ENCODE peak calls at places on chromosome 3, in nine cellular contexts. One of them, this sample, is unnamed.

GRCh38 chr3:129908417-129908816 is 14.9 kb upstream of the TMCC1 start:
- DNase-seq in aorta: no peak
- DNase-seq in HCT116: no peak
- DNase-seq in effector memory CD4-positive, alpha-beta T cell: no peak
- DNase-seq in brain microvascular endothelial cell: no peak
- DNase-seq in cardiac muscle cell: no peak
- DNase-seq in bronchial epithelial cell: no peak
- DNase-seq in Peyer's patch: no peak
- DNase-seq in fibroblast of lung: peak; percentile 27
- DNase-seq in this sample: no peak

GRCh38 chr3:118477768-118478167 is 556.9 kb downstream of the IGSF11 start:
- DNase-seq in bronchial epithelial cell: no peak
- DNase-seq in HCT116: no peak
- DNase-seq in aorta: no peak
- DNase-seq in brain microvascular endothelial cell: no peak
- DNase-seq in Peyer's patch: no peak
- DNase-seq in cardiac muscle cell: no peak
- DNase-seq in fibroblast of lung: no peak
- DNase-seq in effector memory CD4-positive, alpha-beta T cell: no peak
- DNase-seq in this sample: no peak

GRCh38 chr3:48420561-48420960 is 9.3 kb downstream of the PLXNB1 start:
- DNase-seq in Peyer's patch: no peak
- DNase-seq in aorta: no peak
- DNase-seq in bronchial epithelial cell: no peak
- DNase-seq in HCT116: no peak
- DNase-seq in brain microvascular endothelial cell: no peak
- DNase-seq in cardiac muscle cell: no peak
- DNase-seq in effector memory CD4-positive, alpha-beta T cell: no peak
- DNase-seq in fibroblast of lung: no peak
- DNase-seq in this sample: no peak

GRCh38 chr3:140019946-140020345 is 85.0 kb downstream of the CLSTN2 start:
- DNase-seq in fibroblast of lung: no peak
- DNase-seq in bronchial epithelial cell: no peak
- DNase-seq in effector memory CD4-positive, alpha-beta T cell: no peak
- DNase-seq in HCT116: no peak
- DNase-seq in brain microvascular endothelial cell: no peak
- DNase-seq in cardiac muscle cell: no peak
- DNase-seq in Peyer's patch: no peak
- DNase-seq in aorta: no peak
- DNase-seq in this sample: no peak

GRCh38 chr3:69410301-69410700 is 24.4 kb upstream of the FRMD4B start:
- DNase-seq in Peyer's patch: peak; percentile 54
- DNase-seq in brain microvascular endothelial cell: peak; percentile 78
- DNase-seq in aorta: peak; percentile 80
- DNase-seq in HCT116: peak; percentile 51
- DNase-seq in cardiac muscle cell: peak; percentile 71
- DNase-seq in fibroblast of lung: peak; percentile 49
- DNase-seq in bronchial epithelial cell: peak; percentile 78
- DNase-seq in effector memory CD4-positive, alpha-beta T cell: peak; percentile 7
- DNase-seq in this sample: no peak

GRCh38 chr3:135215516-135215915 is 420.5 kb downstream of the EPHB1 start:
- DNase-seq in brain microvascular endothelial cell: no peak
- DNase-seq in bronchial epithelial cell: peak; percentile 45
- DNase-seq in cardiac muscle cell: no peak
- DNase-seq in fibroblast of lung: no peak
- DNase-seq in Peyer's patch: no peak
- DNase-seq in effector memory CD4-positive, alpha-beta T cell: no peak
- DNase-seq in HCT116: no peak
- DNase-seq in aorta: no peak
- DNase-seq in this sample: no peak

GRCh38 chr3:58299839-58300516 is 6.1 kb upstream of the RPP14 start:
- DNase-seq in aorta: no peak
- DNase-seq in Peyer's patch: no peak
- DNase-seq in effector memory CD4-positive, alpha-beta T cell: no peak
- DNase-seq in fibroblast of lung: peak; percentile 38
- DNase-seq in bronchial epithelial cell: peak; percentile 50
- DNase-seq in cardiac muscle cell: peak; percentile 20
- DNase-seq in brain microvascular endothelial cell: peak; percentile 22
- DNase-seq in HCT116: no peak
- DNase-seq in this sample: no peak

GRCh38 chr3:127771746-127772145 is 50.6 kb downstream of the MGLL start:
- DNase-seq in HCT116: no peak
- DNase-seq in brain microvascular endothelial cell: no peak
- DNase-seq in effector memory CD4-positive, alpha-beta T cell: no peak
- DNase-seq in fibroblast of lung: no peak
- DNase-seq in aorta: no peak
- DNase-seq in Peyer's patch: no peak
- DNase-seq in cardiac muscle cell: no peak
- DNase-seq in bronchial epithelial cell: no peak
- DNase-seq in this sample: no peak

DNA sequence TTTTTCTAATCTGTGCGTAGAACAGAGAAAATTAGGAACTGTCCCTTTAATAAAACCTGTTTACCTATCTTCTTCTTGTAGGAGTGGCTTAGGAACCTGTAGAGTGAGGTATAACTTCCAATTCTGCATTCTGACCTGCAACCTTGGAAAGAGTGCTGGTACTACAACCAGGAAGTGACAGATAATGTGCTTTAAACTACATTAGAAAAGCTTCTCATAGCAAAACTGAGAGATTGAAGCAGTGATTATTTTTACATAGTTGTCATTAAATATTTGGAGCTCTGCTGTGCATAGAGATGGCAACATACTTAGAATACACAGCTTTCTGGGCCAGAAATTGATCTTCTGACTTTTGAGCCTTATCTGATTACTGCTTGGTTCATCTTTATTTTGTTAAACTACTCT is 50.4 kb upstream of the ZDHHC23 start:
- DNase-seq in fibroblast of lung: no peak
- DNase-seq in aorta: no peak
- DNase-seq in bronchial epithelial cell: peak; percentile 74
- DNase-seq in Peyer's patch: no peak
- DNase-seq in brain microvascular endothelial cell: no peak
- DNase-seq in cardiac muscle cell: no peak
- DNase-seq in effector memory CD4-positive, alpha-beta T cell: no peak
- DNase-seq in HCT116: peak; percentile 3
- DNase-seq in this sample: no peak
- H3K4me3 ChIP-seq in fibroblast of lung: peak overlapping the region; percentile 10
- H3K4me3 ChIP-seq in aorta: no peak overlapping the region
- H3K4me3 ChIP-seq in bronchial epithelial cell: peak overlapping the region; percentile 25
- H3K4me3 ChIP-seq in Peyer's patch: no peak overlapping the region
- H3K4me3 ChIP-seq in brain microvascular endothelial cell: no peak overlapping the region
- H3K4me3 ChIP-seq in cardiac muscle cell: no peak overlapping the region
- H3K4me3 ChIP-seq in effector memory CD4-positive, alpha-beta T cell: no peak overlapping the region
- H3K4me3 ChIP-seq in HCT116: peak overlapping the region; percentile 37
- H3K4me3 ChIP-seq in this sample: peak overlapping the region; percentile 40

GRCh38 chr3:9352917-9353823 is 9.7 kb upstream of the THUMPD3 start:
- DNase-seq in bronchial epithelial cell: peak; percentile 71
- DNase-seq in effector memory CD4-positive, alpha-beta T cell: peak; percentile 26
- DNase-seq in HCT116: peak; percentile 21
- DNase-seq in aorta: peak; percentile 71
- DNase-seq in Peyer's patch: peak; percentile 58
- DNase-seq in cardiac muscle cell: peak; percentile 66
- DNase-seq in brain microvascular endothelial cell: peak; percentile 70
- DNase-seq in fibroblast of lung: peak; percentile 62
- DNase-seq in this sample: no peak
- H3K4me3 ChIP-seq in bronchial epithelial cell: no peak overlapping the region
- H3K4me3 ChIP-seq in effector memory CD4-positive, alpha-beta T cell: no peak overlapping the region
- H3K4me3 ChIP-seq in HCT116: no peak overlapping the region
- H3K4me3 ChIP-seq in aorta: no peak overlapping the region
- H3K4me3 ChIP-seq in Peyer's patch: no peak overlapping the region
- H3K4me3 ChIP-seq in cardiac muscle cell: no peak overlapping the region
- H3K4me3 ChIP-seq in brain microvascular endothelial cell: no peak overlapping the region
- H3K4me3 ChIP-seq in fibroblast of lung: no peak overlapping the region
- H3K4me3 ChIP-seq in this sample: no peak overlapping the region

GRCh38 chr3:133893683-133894333 is 1.9 kb downstream of the RAB6B start:
- DNase-seq in effector memory CD4-positive, alpha-beta T cell: no peak
- DNase-seq in aorta: no peak
- DNase-seq in cardiac muscle cell: no peak
- DNase-seq in HCT116: no peak
- DNase-seq in fibroblast of lung: no peak
- DNase-seq in bronchial epithelial cell: no peak
- DNase-seq in brain microvascular endothelial cell: no peak
- DNase-seq in Peyer's patch: no peak
- DNase-seq in this sample: no peak
- H3K4me3 ChIP-seq in effector memory CD4-positive, alpha-beta T cell: no peak overlapping the region
- H3K4me3 ChIP-seq in aorta: no peak overlapping the region
- H3K4me3 ChIP-seq in cardiac muscle cell: no peak overlapping the region
- H3K4me3 ChIP-seq in HCT116: no peak overlapping the region
- H3K4me3 ChIP-seq in fibroblast of lung: no peak overlapping the region
- H3K4me3 ChIP-seq in bronchial epithelial cell: no peak overlapping the region
- H3K4me3 ChIP-seq in brain microvascular endothelial cell: no peak overlapping the region
- H3K4me3 ChIP-seq in Peyer's patch: no peak overlapping the region
- H3K4me3 ChIP-seq in this sample: no peak overlapping the region

GRCh38 chr3:71503525-71504249 is 79.8 kb downstream of the FOXP1 start:
- DNase-seq in brain microvascular endothelial cell: peak; percentile 63
- DNase-seq in cardiac muscle cell: no peak
- DNase-seq in bronchial epithelial cell: peak; percentile 87
- DNase-seq in effector memory CD4-positive, alpha-beta T cell: no peak
- DNase-seq in HCT116: no peak
- DNase-seq in Peyer's patch: no peak
- DNase-seq in aorta: no peak
- DNase-seq in fibroblast of lung: peak; percentile 88
- DNase-seq in this sample: no peak

GRCh38 chr3:71509024-71509423 is 74.5 kb downstream of the FOXP1 start:
- DNase-seq in brain microvascular endothelial cell: peak; percentile 63
- DNase-seq in aorta: no peak
- DNase-seq in effector memory CD4-positive, alpha-beta T cell: no peak
- DNase-seq in Peyer's patch: no peak
- DNase-seq in HCT116: no peak
- DNase-seq in fibroblast of lung: peak; percentile 82
- DNase-seq in cardiac muscle cell: no peak
- DNase-seq in bronchial epithelial cell: no peak
- DNase-seq in this sample: no peak

GRCh38 chr3:71500696-71501095 is 82.8 kb downstream of the FOXP1 start:
- DNase-seq in brain microvascular endothelial cell: no peak
- DNase-seq in Peyer's patch: no peak
- DNase-seq in fibroblast of lung: no peak
- DNase-seq in bronchial epithelial cell: no peak
- DNase-seq in effector memory CD4-positive, alpha-beta T cell: no peak
- DNase-seq in HCT116: no peak
- DNase-seq in aorta: no peak
- DNase-seq in cardiac muscle cell: no peak
- DNase-seq in this sample: no peak

GRCh38 chr3:71502066-71502465 is 81.5 kb downstream of the FOXP1 start:
- DNase-seq in HCT116: no peak
- DNase-seq in bronchial epithelial cell: no peak
- DNase-seq in brain microvascular endothelial cell: no peak
- DNase-seq in aorta: no peak
- DNase-seq in Peyer's patch: no peak
- DNase-seq in fibroblast of lung: no peak
- DNase-seq in cardiac muscle cell: no peak
- DNase-seq in effector memory CD4-positive, alpha-beta T cell: no peak
- DNase-seq in this sample: no peak

GRCh38 chr3:71504250-71505036 is 79.1 kb downstream of the FOXP1 start:
- DNase-seq in Peyer's patch: no peak
- DNase-seq in cardiac muscle cell: no peak
- DNase-seq in HCT116: peak; percentile 15
- DNase-seq in aorta: no peak
- DNase-seq in bronchial epithelial cell: peak; percentile 94
- DNase-seq in fibroblast of lung: peak; percentile 99
- DNase-seq in brain microvascular endothelial cell: peak; percentile 97
- DNase-seq in effector memory CD4-positive, alpha-beta T cell: no peak
- DNase-seq in this sample: no peak
- H3K4me3 ChIP-seq in Peyer's patch: no peak overlapping the region
- H3K4me3 ChIP-seq in cardiac muscle cell: no peak overlapping the region
- H3K4me3 ChIP-seq in HCT116: peak overlapping the region; percentile 37
- H3K4me3 ChIP-seq in aorta: no peak overlapping the region
- H3K4me3 ChIP-seq in bronchial epithelial cell: no peak overlapping the region
- H3K4me3 ChIP-seq in fibroblast of lung: peak overlapping the region; percentile 7
- H3K4me3 ChIP-seq in brain microvascular endothelial cell: peak overlapping the region; percentile 2
- H3K4me3 ChIP-seq in effector memory CD4-positive, alpha-beta T cell: no peak overlapping the region
- H3K4me3 ChIP-seq in this sample: no peak overlapping the region

GRCh38 chr3:170910542-170910941 is 2.1 kb upstream of the EIF5A2 start:
- DNase-seq in aorta: no peak
- DNase-seq in HCT116: no peak
- DNase-seq in cardiac muscle cell: no peak
- DNase-seq in fibroblast of lung: peak; percentile 6
- DNase-seq in Peyer's patch: no peak
- DNase-seq in bronchial epithelial cell: peak; percentile 38
- DNase-seq in effector memory CD4-positive, alpha-beta T cell: no peak
- DNase-seq in brain microvascular endothelial cell: no peak
- DNase-seq in this sample: no peak

GRCh38 chr3:170908235-170909116 is at the start of gene EIF5A2:
- DNase-seq in aorta: peak; percentile 98
- DNase-seq in bronchial epithelial cell: peak; percentile 82
- DNase-seq in brain microvascular endothelial cell: peak; percentile 95
- DNase-seq in effector memory CD4-positive, alpha-beta T cell: peak; percentile 94
- DNase-seq in cardiac muscle cell: peak; percentile 80
- DNase-seq in HCT116: peak; percentile 91
- DNase-seq in Peyer's patch: peak; percentile 95
- DNase-seq in fibroblast of lung: peak; percentile 94
- DNase-seq in this sample: peak; percentile 98

GRCh38 chr3:170907519-170908234 is 760 bp downstream of the EIF5A2 start:
- DNase-seq in cardiac muscle cell: peak; percentile 5
- DNase-seq in brain microvascular endothelial cell: peak; percentile 11
- DNase-seq in effector memory CD4-positive, alpha-beta T cell: no peak
- DNase-seq in aorta: no peak
- DNase-seq in bronchial epithelial cell: no peak
- DNase-seq in Peyer's patch: no peak
- DNase-seq in HCT116: no peak
- DNase-seq in fibroblast of lung: peak; percentile 36
- DNase-seq in this sample: no peak

GRCh38 chr3:170911051-170911450 is 2.6 kb upstream of the EIF5A2 start:
- DNase-seq in aorta: no peak
- DNase-seq in bronchial epithelial cell: no peak
- DNase-seq in brain microvascular endothelial cell: no peak
- DNase-seq in effector memory CD4-positive, alpha-beta T cell: no peak
- DNase-seq in cardiac muscle cell: no peak
- DNase-seq in Peyer's patch: no peak
- DNase-seq in HCT116: no peak
- DNase-seq in fibroblast of lung: no peak
- DNase-seq in this sample: no peak

DNA sequence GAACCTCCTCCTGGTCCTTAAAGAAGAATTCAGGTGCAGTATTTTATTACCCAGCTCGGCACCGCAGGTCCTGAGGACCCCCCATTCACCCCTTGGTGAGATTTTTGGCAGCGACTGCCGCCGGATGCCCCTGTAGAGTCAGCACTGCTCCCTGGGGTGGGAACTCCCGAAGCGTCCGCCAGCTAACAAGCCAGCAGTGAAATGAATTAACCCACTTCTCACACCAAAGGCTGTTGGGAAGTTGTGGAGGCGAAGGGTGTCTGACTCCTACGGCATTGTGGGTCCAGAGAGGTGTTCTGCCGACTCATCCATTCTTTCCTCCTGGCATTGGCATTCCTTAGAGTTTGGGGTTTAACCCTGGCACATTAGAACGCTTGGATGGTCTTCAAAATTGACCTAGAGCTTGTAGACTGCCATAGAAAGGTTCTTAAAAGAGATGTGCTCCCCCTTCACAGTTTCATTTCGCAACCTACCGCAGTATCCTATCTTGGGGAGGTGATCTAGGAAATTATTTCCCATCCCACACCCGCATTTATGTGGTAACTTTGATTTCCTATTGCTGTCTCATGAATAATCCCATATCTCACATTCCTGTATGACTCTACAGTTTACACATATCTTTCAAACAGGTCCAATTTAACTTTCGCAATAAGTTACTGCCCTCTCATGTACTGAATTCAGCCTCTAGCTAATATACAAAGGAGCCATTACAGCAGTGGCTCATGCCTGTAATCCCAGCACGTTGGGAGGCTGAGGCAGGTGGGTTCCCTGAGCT is 879 bp upstream of the EIF5A2 start:
- DNase-seq in brain microvascular endothelial cell: peak; percentile 78
- DNase-seq in bronchial epithelial cell: peak; percentile 99
- DNase-seq in cardiac muscle cell: no peak
- DNase-seq in HCT116: no peak
- DNase-seq in fibroblast of lung: peak; percentile 97
- DNase-seq in effector memory CD4-positive, alpha-beta T cell: no peak
- DNase-seq in Peyer's patch: no peak
- DNase-seq in aorta: peak; percentile 43
- DNase-seq in this sample: no peak
- H3K4me3 ChIP-seq in brain microvascular endothelial cell: no peak overlapping the region
- H3K4me3 ChIP-seq in bronchial epithelial cell: no peak overlapping the region
- H3K4me3 ChIP-seq in cardiac muscle cell: no peak overlapping the region
- H3K4me3 ChIP-seq in HCT116: peak overlapping the region; percentile 80
- H3K4me3 ChIP-seq in fibroblast of lung: no peak overlapping the region
- H3K4me3 ChIP-seq in effector memory CD4-positive, alpha-beta T cell: no peak overlapping the region
- H3K4me3 ChIP-seq in Peyer's patch: no peak overlapping the region
- H3K4me3 ChIP-seq in aorta: no peak overlapping the region
- H3K4me3 ChIP-seq in this sample: peak overlapping the region; percentile 66